ENCODE peak calls at places on chromosomes 13 and 19, in five cellular contexts. T is spleen, O is pancreas, P is adrenal gland, K is left ventricle myocardium inferior. A is an unnamed sample. For H3K9me3 and H3K27me3, the result is how much of the 10 kb centered on the place peaks cover.

GRCh38 chr13:46962286-46962941 is 65.6 kb upstream of the HTR2A start:
- DNase-seq in O (no peak), T (no peak), P (no peak), K (no peak), A (no peak)

GRCh38 chr13:75544681-75545333 is 4.8 kb upstream of the UCHL3 start:
- DNase-seq in K (no peak), P (no peak), T (no peak), O (no peak), A (no peak)

GRCh38 chr19:39223703-39224279 is 19.7 kb upstream of the SYCN start:
- DNase-seq in O (no peak), K (no peak), P (no peak), T (no peak), A (no peak)

GRCh38 chr19:4791183-4792018 is at the start of gene FEM1A:
- DNase-seq in T (peak), P (peak), K (peak), O (peak), A (peak)

GRCh38 chr13:98543380-98544104 is 33.4 kb downstream of the STK24 start:
- DNase-seq in T (no peak), P (no peak), K (no peak), O (no peak), A (no peak)

GRCh38 chr13:44347905-44348304 is 25.7 kb upstream of the SERP2 start:
- DNase-seq in K (no peak), P (no peak), O (no peak), T (no peak), A (no peak)

GRCh38 chr13:94712287-94712811 is at the start of gene SOX21:
- DNase-seq in O (no peak), T (no peak), P (no peak), K (no peak), A (peak)

GRCh38 chr19:55229789-55230182 is 1.2 kb upstream of the TMEM86B start:
- DNase-seq in T (no peak), O (peak), K (no peak), P (no peak), A (no peak)

GRCh38 chr19:16889429-16889882 is 657 bp downstream of the F2RL3 start:
- DNase-seq in T (no peak), K (peak), O (no peak), P (peak), A (peak)

GRCh38 chr13:78785764-78786163 is 126.8 kb upstream of the OBI1 start:
- DNase-seq in K (no peak), O (no peak), P (no peak), T (no peak), A (no peak)

GRCh38 chr13:53473397-53473796 is 444.8 kb downstream of the OLFM4 start:
- DNase-seq in P (no peak), K (no peak), T (no peak), O (no peak), A (no peak)

GRCh38 chr13:34779171-34779570 is 162.9 kb upstream of the NBEA start:
- DNase-seq in P (no peak), T (no peak), K (no peak), O (no peak), A (no peak)

GRCh38 chr13:20294497-20294896 is 62.4 kb upstream of the GJB6 start:
- DNase-seq in T (no peak), K (no peak), O (no peak), P (no peak), A (no peak)

GRCh38 chr19:35310811-35311465 is 18.0 kb upstream of the CD22 start:
- DNase-seq in P (no peak), K (no peak), O (no peak), T (no peak), A (peak)

GRCh38 chr13:65597839-65598818 is 1632.0 kb downstream of the PCDH9 start:
- DNase-seq in K (no peak), P (no peak), O (no peak), T (no peak), A (no peak)

GRCh38 chr13:27921961-27922910 is 2.4 kb downstream of the PDX1 start:
- DNase-seq in P (no peak), K (no peak), O (no peak), T (no peak), A (no peak)

GRCh38 chr13:28425796-28426195 is 69.1 kb downstream of the FLT1 start:
- DNase-seq in K (no peak), P (no peak), O (no peak), T (no peak), A (no peak)

GRCh38 chr19:34337747-34338146 is 27.2 kb upstream of the GPI start:
- DNase-seq in T (no peak), O (peak), P (peak), K (no peak), A (no peak)

GRCh38 chr19:46351241-46352041 is 4.6 kb downstream of the PPP5C start:
- DNase-seq in T (no peak), O (peak), K (no peak), P (no peak), A (peak)

GRCh38 chr19:7373862-7374261 is 25.1 kb downstream of the ARHGEF18 start:
- DNase-seq in K (no peak), T (no peak), O (no peak), P (no peak), A (no peak)

GRCh38 chr19:21604351-21604926 is 99.0 kb downstream of the ZNF429 start:
- DNase-seq in T (no peak), O (no peak), K (no peak), P (no peak), A (no peak)

GRCh38 chr13:100674363-100674847 is at the start of gene TMTC4:
- DNase-seq in O (no peak), T (no peak), K (no peak), P (no peak), A (no peak)
- H3K9me3 ChIP-seq in O (under half), T (under half), K (under half), P (under half), A (under half)

GRCh38 chr13:33107403-33107760 is 91.2 kb downstream of the KL start:
- DNase-seq in P (no peak), O (no peak), T (no peak), K (no peak), A (no peak)

GRCh38 chr13:33110386-33110712 is 94.1 kb downstream of the KL start:
- DNase-seq in P (no peak), K (no peak), O (no peak), T (no peak), A (no peak)

GRCh38 chr13:33109319-33109718 is 93.1 kb downstream of the KL start:
- DNase-seq in O (no peak), T (no peak), P (no peak), K (no peak), A (no peak)

GRCh38 chr13:33109801-33110200 is 93.6 kb downstream of the KL start:
- DNase-seq in T (no peak), K (no peak), O (no peak), P (no peak), A (no peak)

GRCh38 chr13:33108620-33109019 is 92.4 kb downstream of the KL start:
- DNase-seq in K (no peak), T (no peak), P (no peak), O (no peak), A (no peak)
- H3K27ac ChIP-seq in K (peak), T (no peak), P (no peak), O (no peak), A (peak)

GRCh38 chr13:83881031-83881727 is 1.1 kb downstream of the SLITRK1 start:
- DNase-seq in K (no peak), O (no peak), T (no peak), P (no peak), A (no peak)
- H3K27me3 ChIP-seq in K (half or more), O (under half), T (under half), P (under half), A (under half)

GRCh38 chr19:30163663-30164062 is 208.5 kb upstream of the ZNF536 start:
- DNase-seq in P (no peak), O (no peak), T (no peak), K (peak), A (no peak)
- H3K9me3 ChIP-seq in P (under half), O (under half), T (under half), K (under half), A (under half)

A was measured in right cardiac atrium.